ENCODE peak calls at places on chromosomes 13 and 19, in four cellular contexts. J is GM10248, R is MCF 10A, Q is endodermal cell. G is an unnamed sample.

GRCh38 chr19:53903055-53903680 is 5.9 kb upstream of the CACNG7 start:
- DNase-seq in J (no peak), R (peak), Q (peak), G (no peak)

GRCh38 chr19:49677232-49677881 is at the start of gene PRMT1:
- DNase-seq in J (no peak), R (no peak), Q (no peak), G (no peak)

GRCh38 chr19:35144600-35145436 is 1.8 kb downstream of the FXYD7 start:
- DNase-seq in J (no peak), R (peak), Q (peak), G (no peak)

GRCh38 chr13:44068737-44069136 is 189.0 kb downstream of the LACC1 start:
- DNase-seq in J (no peak), R (peak), Q (no peak), G (no peak)

GRCh38 chr13:77896977-77897376 is 21.7 kb downstream of the EDNRB start:
- DNase-seq in J (no peak), R (no peak), Q (no peak), G (no peak)

GRCh38 chr13:31756346-31756745 is 17.0 kb downstream of the RXFP2 start:
- DNase-seq in J (no peak), R (peak), Q (no peak), G (no peak)

GRCh38 chr13:26968431-26969335 is 202.9 kb downstream of the USP12 start:
- DNase-seq in J (no peak), R (no peak), Q (peak), G (peak)

GRCh38 chr13:99303863-99304521 is 3.2 kb downstream of the GPR183 start:
- DNase-seq in J (no peak), R (no peak), Q (no peak), G (no peak)

GRCh38 chr13:108176685-108177274 is 38.6 kb downstream of the LIG4 start:
- DNase-seq in J (peak), R (peak), Q (peak), G (no peak)

GRCh38 chr13:113970810-113971470 is 2.9 kb downstream of the C13orf46 start:
- DNase-seq in J (no peak), R (peak), Q (peak), G (no peak)

GRCh38 chr13:37070956-37071355 is 11.5 kb upstream of the SUPT20H start:
- DNase-seq in J (no peak), R (no peak), Q (no peak), G (no peak)

GRCh38 chr13:42876270-42876714 is 94.9 kb downstream of the FAM216B start:
- DNase-seq in J (peak), R (no peak), Q (peak), G (no peak)

GRCh38 chr19:1133471-1133929 is 29.7 kb downstream of the GPX4 start:
- DNase-seq in J (peak), R (no peak), Q (peak), G (no peak)

GRCh38 chr19:52094526-52094925 is 1.0 kb downstream of the ZNF841 start:
- DNase-seq in J (no peak), R (peak), Q (peak), G (no peak)

GRCh38 chr19:42134671-42135070 is 2.4 kb upstream of the POU2F2 start:
- DNase-seq in J (no peak), R (no peak), Q (no peak), G (no peak)

GRCh38 chr13:44915962-44916361 is 73.3 kb downstream of the NUFIP1 start:
- DNase-seq in J (no peak), R (no peak), Q (no peak), G (no peak)

GRCh38 chr19:44282846-44283245 is 22.0 kb downstream of the ZNF235 start:
- DNase-seq in J (no peak), R (no peak), Q (no peak), G (no peak)

GRCh38 chr19:1063030-1063908 is 3.7 kb upstream of the ARHGAP45 start:
- DNase-seq in J (peak), R (peak), Q (peak), G (no peak)

GRCh38 chr13:93549326-93549855 is 322.8 kb downstream of the GPC6 start:
- DNase-seq in J (no peak), R (no peak), Q (peak), G (no peak)

GRCh38 chr19:49387936-49388372 is at the start of gene KASH5:
- DNase-seq in J (peak), R (no peak), Q (no peak), G (no peak)

GRCh38 chr19:22427587-22428298 is 5.6 kb upstream of the ZNF98 start:
- DNase-seq in J (no peak), R (no peak), Q (no peak), G (no peak)

GRCh38 chr13:23673354-23673753 is 103.1 kb downstream of the TNFRSF19 start:
- DNase-seq in J (no peak), R (peak), Q (no peak), G (no peak)

GRCh38 chr19:18785179-18786124 is 5.7 kb downstream of the COMP start:
- DNase-seq in J (peak), R (peak), Q (peak), G (no peak)

GRCh38 chr19:29576043-29576442 is 30.0 kb upstream of the POP4 start:
- DNase-seq in J (no peak), R (no peak), Q (no peak), G (no peak)

GRCh38 chr19:7497292-7497691 is 8.5 kb upstream of the PEX11G start:
- DNase-seq in J (peak), R (no peak), Q (peak), G (no peak)

GRCh38 chr13:25371608-25372274 is at the start of gene ATP8A2:
- DNase-seq in J (peak), R (no peak), Q (peak), G (no peak)

G was measured in NCI-H524 treated with DMSO at 0.1 percent for 48 hours.